ENCODE peak calls at places on chromosomes 1 and 21, in seven cellular contexts. D is GM12891, F is H1, S is GM12878, C is GM12892, T is HepG2, V is SK-N-SH. Y is an unnamed sample.

GRCh38 chr1:68919070-68919469 is 422.2 kb upstream of the DEPDC1 start:
- DNase-seq in D (no peak), F (no peak), S (no peak), C (no peak), T (no peak), V (no peak), Y (no peak)

GRCh38 chr1:238960071-238960470 is 426.3 kb upstream of the CHRM3 start:
- DNase-seq in D (no peak), F (no peak), S (no peak), C (no peak), T (no peak), V (no peak), Y (no peak)

GRCh38 chr1:51252366-51252765 is 16.3 kb downstream of the RNF11 start:
- DNase-seq in D (no peak), F (no peak), S (no peak), C (no peak), T (no peak), V (no peak), Y (no peak)

GRCh38 chr1:35364732-35365131 is 96.2 kb downstream of the ZMYM4 start:
- DNase-seq in D (no peak), F (no peak), S (peak), C (no peak), T (no peak), V (no peak), Y (no peak)

GRCh38 chr1:108070662-108071061 is 105.7 kb upstream of the VAV3 start:
- DNase-seq in D (no peak), F (no peak), S (no peak), C (no peak), T (no peak), V (no peak), Y (no peak)

GRCh38 chr1:247387500-247387899 is 28.5 kb upstream of the NLRP3 start:
- DNase-seq in D (no peak), F (no peak), S (no peak), C (no peak), T (no peak), V (no peak), Y (no peak)

GRCh38 chr1:203867816-203868215 is 6.4 kb downstream of the SNRPE start:
- DNase-seq in D (no peak), F (no peak), S (no peak), C (no peak), T (no peak), V (no peak), Y (no peak)

GRCh38 chr1:116754203-116754977 is at the start of gene CD2:
- DNase-seq in D (no peak), F (no peak), S (no peak), C (no peak), T (no peak), V (no peak), Y (no peak)

GRCh38 chr1:16178596-16179497 is 23.0 kb upstream of the EPHA2 start:
- DNase-seq in D (no peak), F (no peak), S (no peak), C (no peak), T (peak), V (no peak), Y (no peak)

GRCh38 chr1:45669379-45669778 is 17.0 kb downstream of the GPBP1L1 start:
- DNase-seq in D (no peak), F (no peak), S (no peak), C (no peak), T (no peak), V (no peak), Y (no peak)

GRCh38 chr1:72623299-72623708 is 341.0 kb upstream of the NEGR1 start:
- DNase-seq in D (no peak), F (peak), S (peak), C (no peak), T (peak), V (peak), Y (no peak)

GRCh38 chr1:222195857-222196256 is 352.0 kb downstream of the HHIPL2 start:
- DNase-seq in D (no peak), F (no peak), S (no peak), C (no peak), T (no peak), V (no peak), Y (no peak)

GRCh38 chr21:46559291-46559983 is 45.4 kb downstream of the S100B start:
- DNase-seq in D (no peak), F (peak), S (peak), C (no peak), T (peak), V (no peak), Y (no peak)

GRCh38 chr21:14569026-14569425 is 22.9 kb upstream of the SAMSN1 start:
- DNase-seq in D (no peak), F (no peak), S (no peak), C (no peak), T (no peak), V (no peak), Y (no peak)

GRCh38 chr1:17581389-17582123 is 42.1 kb downstream of the ARHGEF10L start:
- DNase-seq in D (peak), F (no peak), S (no peak), C (peak), T (peak), V (peak), Y (no peak)

GRCh38 chr1:81125672-81126071 is 675.1 kb upstream of the ADGRL2 start:
- DNase-seq in D (no peak), F (no peak), S (no peak), C (no peak), T (no peak), V (no peak), Y (no peak)

GRCh38 chr1:42419449-42419848 is 36.4 kb downstream of the ZMYND12 start:
- DNase-seq in D (no peak), F (no peak), S (no peak), C (no peak), T (no peak), V (no peak), Y (no peak)

GRCh38 chr1:54274448-54274847 is 74.5 kb downstream of the MRPL37 start:
- DNase-seq in D (no peak), F (no peak), S (no peak), C (no peak), T (no peak), V (no peak), Y (no peak)

GRCh38 chr1:214551436-214552173 is at the start of gene PTPN14:
- DNase-seq in D (peak), F (peak), S (no peak), C (peak), T (peak), V (peak), Y (no peak)

GRCh38 chr1:44646276-44646675 is 28.0 kb downstream of the TMEM53 start:
- DNase-seq in D (no peak), F (no peak), S (no peak), C (no peak), T (no peak), V (no peak), Y (no peak)

GRCh38 chr1:70038025-70038424 is 167.4 kb downstream of the LRRC40 start:
- DNase-seq in D (no peak), F (no peak), S (no peak), C (no peak), T (no peak), V (no peak), Y (no peak)

GRCh38 chr1:147169171-147169570 is 3.1 kb downstream of the PRKAB2 start:
- DNase-seq in D (no peak), F (no peak), S (no peak), C (no peak), T (peak), V (no peak), Y (no peak)

GRCh38 chr1:235341334-235341733 is 13.0 kb downstream of the GGPS1 start:
- DNase-seq in D (no peak), F (no peak), S (no peak), C (no peak), T (no peak), V (no peak), Y (no peak)

GRCh38 chr1:87171199-87171598 is 157.5 kb upstream of the LMO4 start:
- DNase-seq in D (no peak), F (no peak), S (no peak), C (no peak), T (no peak), V (no peak), Y (no peak)

GRCh38 chr1:67853704-67854103 is 20.4 kb upstream of the GNG12 start:
- DNase-seq in D (no peak), F (peak), S (no peak), C (no peak), T (peak), V (peak), Y (peak)

GRCh38 chr1:204819495-204819894 is 51.2 kb upstream of the NFASC start:
- DNase-seq in D (no peak), F (no peak), S (no peak), C (no peak), T (no peak), V (peak), Y (no peak)

GRCh38 chr1:2537785-2538115 is 7.7 kb upstream of the HES5 start:
- DNase-seq in D (no peak), F (no peak), S (no peak), C (no peak), T (no peak), V (no peak), Y (no peak)

GRCh38 chr21:32888971-32889370 is 117.4 kb upstream of the PAXBP1 start:
- DNase-seq in D (no peak), F (no peak), S (no peak), C (no peak), T (no peak), V (no peak), Y (no peak)

GRCh38 chr1:98981917-98982513 is 22.6 kb downstream of the PLPPR5 start:
- DNase-seq in D (no peak), F (no peak), S (no peak), C (no peak), T (no peak), V (no peak), Y (no peak)

GRCh38 chr1:26833432-26834405 is 7.2 kb downstream of the ZDHHC18 start:
- DNase-seq in D (peak), F (no peak), S (peak), C (peak), T (no peak), V (no peak), Y (no peak)

GRCh38 chr1:213244664-213245091 is 193.6 kb downstream of the RPS6KC1 start:
- DNase-seq in D (peak), F (no peak), S (no peak), C (no peak), T (peak), V (peak), Y (peak)

GRCh38 chr21:45642122-45642813 is 1.3 kb upstream of the PCBP3 start:
- DNase-seq in D (no peak), F (no peak), S (no peak), C (no peak), T (no peak), V (no peak), Y (no peak)

GRCh38 chr1:209416009-209416408 is 167.5 kb upstream of the CAMK1G start:
- DNase-seq in D (no peak), F (no peak), S (no peak), C (no peak), T (no peak), V (no peak), Y (no peak)

GRCh38 chr1:167553136-167554027 is at the start of gene CREG1:
- DNase-seq in D (peak), F (peak), S (no peak), C (peak), T (peak), V (peak), Y (peak)

GRCh38 chr1:89382479-89382878 is 18.6 kb downstream of the GBP6 start:
- DNase-seq in D (no peak), F (no peak), S (no peak), C (no peak), T (no peak), V (no peak), Y (no peak)

GRCh38 chr1:3066250-3066711 is 2.7 kb upstream of the PRDM16 start:
- DNase-seq in D (no peak), F (peak), S (no peak), C (no peak), T (peak), V (peak), Y (no peak)

GRCh38 chr1:173161510-173162221 is 45.5 kb downstream of the TNFSF4 start:
- DNase-seq in D (no peak), F (no peak), S (no peak), C (no peak), T (no peak), V (no peak), Y (no peak)

GRCh38 chr1:193183019-193183643 is 3.3 kb downstream of the B3GALT2 start:
- DNase-seq in D (no peak), F (no peak), S (no peak), C (no peak), T (peak), V (peak), Y (peak)

DNA sequence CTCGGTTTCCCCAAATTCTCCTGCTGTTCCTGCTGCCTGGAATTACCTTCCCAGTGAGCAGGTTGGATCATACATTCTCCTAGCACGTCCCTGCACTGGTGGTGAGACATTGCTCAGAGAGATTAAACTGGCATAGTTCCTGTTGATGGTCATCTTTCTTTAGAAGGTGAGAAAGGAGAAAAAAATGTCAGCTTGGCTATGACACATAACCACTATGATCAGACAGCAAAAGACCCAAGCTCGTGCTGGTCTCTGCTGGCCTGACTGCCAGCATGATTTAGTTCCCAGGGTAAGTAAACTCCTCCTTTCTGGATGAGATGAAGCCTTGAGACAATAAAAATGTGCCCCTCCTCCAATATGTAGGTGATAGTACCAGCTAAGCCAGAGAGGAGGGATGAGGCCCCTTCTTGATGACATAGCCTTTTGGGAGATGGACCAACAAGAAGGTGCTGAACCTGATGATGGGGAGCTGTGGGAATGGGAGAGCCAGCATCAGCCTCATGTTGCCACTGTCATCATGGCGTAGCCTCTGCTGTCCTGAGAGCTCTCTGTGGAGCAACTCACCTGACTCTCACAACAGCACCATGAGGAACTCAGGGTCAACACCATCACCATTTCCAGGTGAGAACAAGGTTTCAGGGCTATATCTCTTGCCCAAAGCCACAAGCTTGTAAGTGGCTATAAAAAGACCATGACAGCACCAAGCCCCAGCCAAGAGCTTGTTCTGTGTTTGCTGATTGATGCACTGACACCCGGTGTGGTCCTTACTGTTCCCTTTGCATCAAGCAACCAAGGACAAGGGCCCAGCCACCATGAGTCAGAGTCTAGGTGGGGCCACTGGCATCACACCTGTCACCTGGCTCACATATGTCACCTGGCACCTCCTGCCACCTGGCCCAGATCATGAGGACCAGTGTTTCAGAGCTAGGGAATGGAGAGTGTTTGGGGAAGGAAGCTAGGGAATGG is 200.0 kb downstream of the MATN1 start:
- DNase-seq in D (no peak), F (peak), S (no peak), C (no peak), T (no peak), V (no peak), Y (no peak)
- TF ChIP-seq TAF1 in D (no peak), F (no peak), S (no peak), C (no peak), T (no peak), V (no peak), Y (no peak)

GRCh38 chr21:27764056-27764455 is 797.2 kb upstream of the ADAMTS5 start:
- DNase-seq in D (no peak), F (no peak), S (no peak), C (no peak), T (no peak), V (no peak), Y (no peak)

GRCh38 chr21:27759820-27760219 is 792.9 kb upstream of the ADAMTS5 start:
- DNase-seq in D (no peak), F (no peak), S (no peak), C (no peak), T (no peak), V (no peak), Y (no peak)

GRCh38 chr21:27756191-27756590 is 789.3 kb upstream of the ADAMTS5 start:
- DNase-seq in D (no peak), F (no peak), S (no peak), C (no peak), T (no peak), V (no peak), Y (no peak)

GRCh38 chr21:27761623-27762022 is 794.7 kb upstream of the ADAMTS5 start:
- DNase-seq in D (no peak), F (no peak), S (no peak), C (no peak), T (no peak), V (no peak), Y (no peak)

DNA sequence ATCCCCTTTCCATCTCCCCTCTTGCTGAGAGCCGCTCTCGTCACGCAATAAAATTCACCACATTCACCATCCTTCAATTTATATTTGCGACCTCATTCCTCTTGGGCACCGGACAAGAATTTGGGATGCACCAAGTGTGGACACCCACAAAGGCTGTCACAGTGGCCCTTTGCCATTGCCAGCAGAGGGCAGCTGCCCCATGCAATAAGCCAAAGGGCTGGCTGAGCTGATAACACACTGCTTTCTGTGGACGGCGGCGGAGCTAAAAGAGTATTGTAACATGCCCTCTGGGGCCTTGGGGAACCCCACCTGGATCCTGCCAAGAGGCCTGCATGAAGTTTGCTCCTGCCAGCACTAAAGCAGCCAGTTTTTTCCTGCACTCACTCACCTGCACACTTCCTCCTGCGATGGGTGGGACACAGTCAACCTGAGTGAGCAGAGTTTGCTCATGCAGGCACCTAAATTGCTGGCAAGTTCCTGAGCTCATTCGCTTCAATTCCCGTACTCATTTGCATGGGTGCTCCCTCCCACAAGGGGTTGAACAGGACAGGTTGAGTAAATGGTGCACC is 792.3 kb upstream of the ADAMTS5 start:
- DNase-seq in D (no peak), F (peak), S (no peak), C (no peak), T (no peak), V (no peak), Y (no peak)
- TF ChIP-seq TAF1 in D (no peak), F (no peak), S (no peak), C (no peak), T (no peak), V (no peak), Y (no peak)

GRCh38 chr21:29184047-29184446 is 53.6 kb downstream of the MAP3K7CL start:
- DNase-seq in D (no peak), F (no peak), S (no peak), C (no peak), T (peak), V (no peak), Y (no peak)

GRCh38 chr21:29186246-29186645 is 55.8 kb downstream of the MAP3K7CL start:
- DNase-seq in D (no peak), F (no peak), S (no peak), C (no peak), T (no peak), V (no peak), Y (no peak)

GRCh38 chr21:29182674-29183073 is 52.2 kb downstream of the MAP3K7CL start:
- DNase-seq in D (no peak), F (no peak), S (no peak), C (no peak), T (no peak), V (no peak), Y (no peak)

GRCh38 chr21:29185633-29186032 is 55.2 kb downstream of the MAP3K7CL start:
- DNase-seq in D (no peak), F (no peak), S (no peak), C (no peak), T (no peak), V (no peak), Y (no peak)

GRCh38 chr21:29185172-29185571 is 54.7 kb downstream of the MAP3K7CL start:
- DNase-seq in D (no peak), F (no peak), S (no peak), C (no peak), T (no peak), V (no peak), Y (no peak)
- TF ChIP-seq TAF1 in D (no peak), F (no peak), S (no peak), C (no peak), T (no peak), V (no peak), Y (no peak)

GRCh38 chr1:184745110-184745509 is 9.5 kb downstream of the EDEM3 start:
- DNase-seq in D (no peak), F (no peak), S (no peak), C (no peak), T (no peak), V (no peak), Y (no peak)
- TF ChIP-seq TAF1 in D (no peak), F (no peak), S (no peak), C (no peak), T (no peak), V (no peak), Y (no peak)

GRCh38 chr1:164565356-164565755 is 6.4 kb downstream of the PBX1 start:
- DNase-seq in D (no peak), F (no peak), S (no peak), C (no peak), T (no peak), V (no peak), Y (no peak)
- TF ChIP-seq TAF1 in D (no peak), F (no peak), S (no peak), C (no peak), T (no peak), V (no peak), Y (no peak)